ENCODE peak calls at places on chromosomes 2 and 18, in nine cellular contexts. K, X, W, H, L, R, P, F and U are unnamed samples.

GRCh38 chr2:41896186-41896846 is 151.5 kb upstream of the PKDCC start:
- DNase-seq in X (no peak), H (no peak), P (no peak), L (no peak), K (peak), F (no peak), W (peak), R (peak), U (no peak)

GRCh38 chr18:23710068-23710527 is 20.8 kb downstream of the LAMA3 start:
- DNase-seq in W (no peak), L (peak), F (no peak), K (no peak), H (no peak), R (no peak), P (no peak), X (no peak), U (no peak)

GRCh38 chr2:127085260-127085666 is 21.7 kb downstream of the BIN1 start:
- DNase-seq in L (no peak), R (no peak), P (no peak), W (peak), K (peak), F (no peak), H (peak), X (no peak), U (no peak)

GRCh38 chr2:9206991-9207640 is 504 bp downstream of the ASAP2 start:
- DNase-seq in F (peak), L (no peak), X (peak), R (no peak), P (peak), H (no peak), K (peak), W (no peak), U (no peak)

GRCh38 chr2:131030478-131030971 is 62.7 kb downstream of the FAM168B start:
- DNase-seq in P (no peak), R (no peak), K (no peak), X (no peak), H (peak), F (no peak), L (no peak), W (no peak), U (no peak)

GRCh38 chr18:9827856-9828793 is 57.6 kb upstream of the TXNDC2 start:
- DNase-seq in F (no peak), K (peak), R (no peak), L (peak), X (peak), H (no peak), W (no peak), P (peak), U (peak)

GRCh38 chr2:36485521-36485920 is 112.4 kb downstream of the FEZ2 start:
- DNase-seq in P (no peak), X (no peak), W (no peak), L (peak), K (no peak), R (no peak), H (peak), F (no peak), U (peak)

GRCh38 chr2:235678712-235679111 is 184.9 kb downstream of the AGAP1 start:
- DNase-seq in K (no peak), P (no peak), L (no peak), H (peak), W (no peak), F (no peak), X (no peak), R (no peak), U (no peak)

GRCh38 chr18:75334869-75335268 is 92.6 kb downstream of the SMIM21 start:
- DNase-seq in X (no peak), F (no peak), P (no peak), H (no peak), K (no peak), W (no peak), L (no peak), R (no peak), U (no peak)

GRCh38 chr2:237431372-237431771 is 17.4 kb upstream of the COL6A3 start:
- DNase-seq in K (peak), R (no peak), L (peak), P (no peak), X (peak), H (no peak), W (no peak), F (no peak), U (no peak)

GRCh38 chr2:232888099-232888836 is 18.2 kb downstream of the SNORC start:
- DNase-seq in L (no peak), P (no peak), F (no peak), X (no peak), H (no peak), K (no peak), R (no peak), W (no peak), U (no peak)

GRCh38 chr2:121689356-121689755 is 40.1 kb upstream of the CLASP1 start:
- DNase-seq in R (no peak), F (no peak), K (no peak), P (peak), X (peak), H (no peak), L (peak), W (no peak), U (peak)